ENCODE peak calls at places on chromosomes 4 and X, in seven cellular contexts. Z is CD8-positive, alpha-beta T cell; I is CD4-positive, CD25-positive, alpha-beta regulatory T cell; S is PC-3; M is Karpas-422; U is Peyer's patch; F is heart right ventricle. Y is an unnamed sample.

GRCh38 chr4:128869801-128870509 is 60.5 kb downstream of the JADE1 start:
- DNase-seq in Z (no peak), I (no peak), M (no peak), U (no peak), F (no peak), S (no peak), Y (no peak)

GRCh38 chrX:148808825-148809224 is 308.4 kb downstream of the AFF2 start:
- DNase-seq in F (no peak), M (no peak), I (no peak), S (no peak), Z (no peak), U (no peak), Y (no peak)

GRCh38 chrX:141759238-141759637 is 60.7 kb upstream of the SPANXD start:
- DNase-seq in Z (no peak), F (no peak), M (no peak), S (no peak), U (no peak), I (no peak), Y (no peak)

GRCh38 chr4:16721618-16722291 is 176.7 kb downstream of the LDB2 start:
- DNase-seq in M (no peak), U (no peak), S (peak), Z (no peak), F (no peak), I (no peak), Y (no peak)

GRCh38 chr4:8207314-8207713 is 8.2 kb downstream of the SH3TC1 start:
- DNase-seq in U (no peak), F (no peak), M (no peak), S (no peak), I (no peak), Z (no peak), Y (no peak)

GRCh38 chr4:113293043-113293560 is 243.6 kb downstream of the ANK2 start:
- DNase-seq in U (no peak), M (no peak), I (no peak), F (no peak), S (no peak), Z (no peak), Y (no peak)

GRCh38 chrX:70129811-70130210 is 3.4 kb upstream of the IGBP1 start:
- DNase-seq in I (no peak), Z (no peak), F (no peak), S (peak), M (no peak), U (no peak), Y (no peak)

GRCh38 chrX:118702741-118703140 is 24.7 kb upstream of the IL13RA1 start:
- DNase-seq in I (no peak), S (peak), U (no peak), M (no peak), Z (no peak), F (no peak), Y (no peak)

GRCh38 chr4:42519803-42520417 is 122.6 kb downstream of the SHISA3 start:
- DNase-seq in U (no peak), Z (peak), S (peak), I (peak), M (peak), F (no peak), Y (peak)

GRCh38 chr4:184819786-184820185 is 6.0 kb downstream of the ACSL1 start:
- DNase-seq in F (no peak), S (no peak), M (no peak), U (no peak), I (no peak), Z (no peak), Y (no peak)

GRCh38 chr4:12145768-12146167 is 717.1 kb upstream of the HS3ST1 start:
- DNase-seq in F (no peak), M (no peak), I (no peak), U (no peak), S (no peak), Z (no peak), Y (no peak)

GRCh38 chr4:153249199-153250154 is 45.2 kb downstream of the TRIM2 start:
- DNase-seq in M (peak), Z (peak), U (peak), I (peak), S (peak), F (peak), Y (peak)

GRCh38 chrX:14010566-14010965 is 19.1 kb downstream of the GEMIN8 start:
- DNase-seq in S (peak), F (no peak), I (no peak), Z (no peak), U (no peak), M (no peak), Y (no peak)

GRCh38 chrX:136879001-136879667 is 1.4 kb downstream of the RBMX start:
- DNase-seq in F (no peak), Z (no peak), M (peak), I (no peak), S (no peak), U (no peak), Y (peak)

GRCh38 chr4:140291259-140291658 is 82.2 kb upstream of the SCOC start:
- DNase-seq in S (peak), U (no peak), M (no peak), Z (no peak), F (no peak), I (no peak), Y (no peak)

GRCh38 chr4:123352966-123353365 is 43.6 kb upstream of the SPRY1 start:
- DNase-seq in S (no peak), I (no peak), M (no peak), U (no peak), F (no peak), Z (no peak), Y (no peak)

GRCh38 chr4:94253036-94253435 is 45.4 kb downstream of the SMARCAD1 start:
- DNase-seq in F (no peak), S (no peak), U (no peak), Z (no peak), I (no peak), M (peak), Y (no peak)

GRCh38 chrX:120015145-120016067 is 62.1 kb downstream of the RHOXF2B start:
- DNase-seq in Z (no peak), U (no peak), F (no peak), I (no peak), M (no peak), S (no peak), Y (no peak)

GRCh38 chrX:43753637-43754036 is 97.5 kb downstream of the MAOA start:
- DNase-seq in U (no peak), Z (no peak), I (no peak), F (no peak), S (no peak), M (no peak), Y (no peak)

GRCh38 chr4:152436384-152436783 is 99.5 kb downstream of the FBXW7 start:
- DNase-seq in I (no peak), M (peak), U (no peak), F (no peak), Z (no peak), S (no peak), Y (no peak)

GRCh38 chrX:106957856-106958255 is 37.7 kb downstream of the CLDN2 start:
- DNase-seq in M (no peak), F (no peak), Z (no peak), I (no peak), U (no peak), S (no peak), Y (no peak)

GRCh38 chrX:98956014-98956413 is 1454.1 kb downstream of the PCDH19 start:
- DNase-seq in I (no peak), S (no peak), M (no peak), Z (no peak), U (no peak), F (no peak), Y (no peak)

GRCh38 chr4:105060628-105061027 is 86.0 kb upstream of the TET2 start:
- DNase-seq in F (no peak), S (peak), Z (no peak), U (no peak), M (peak), I (no peak), Y (no peak)

GRCh38 chrX:153640736-153641574 is 6.0 kb upstream of the DUSP9 start:
- DNase-seq in F (no peak), S (no peak), U (peak), M (no peak), Z (no peak), I (no peak), Y (no peak)

GRCh38 chr4:70559216-70559830 is 32.7 kb upstream of the AMBN start:
- DNase-seq in I (no peak), U (no peak), Z (peak), S (peak), M (peak), F (no peak), Y (peak)

GRCh38 chrX:50536955-50537354 is 66.3 kb upstream of the DGKK start:
- DNase-seq in U (no peak), S (no peak), I (no peak), M (no peak), Z (no peak), F (no peak), Y (no peak)

GRCh38 chr4:77861500-77861899 is 1.1 kb upstream of the MRPL1 start:
- DNase-seq in S (no peak), Z (no peak), I (no peak), M (no peak), F (no peak), U (no peak), Y (no peak)
- H3K27ac ChIP-seq in S (peak), Z (peak), I (peak), M (peak), F (peak), U (peak), Y (peak)

DNA sequence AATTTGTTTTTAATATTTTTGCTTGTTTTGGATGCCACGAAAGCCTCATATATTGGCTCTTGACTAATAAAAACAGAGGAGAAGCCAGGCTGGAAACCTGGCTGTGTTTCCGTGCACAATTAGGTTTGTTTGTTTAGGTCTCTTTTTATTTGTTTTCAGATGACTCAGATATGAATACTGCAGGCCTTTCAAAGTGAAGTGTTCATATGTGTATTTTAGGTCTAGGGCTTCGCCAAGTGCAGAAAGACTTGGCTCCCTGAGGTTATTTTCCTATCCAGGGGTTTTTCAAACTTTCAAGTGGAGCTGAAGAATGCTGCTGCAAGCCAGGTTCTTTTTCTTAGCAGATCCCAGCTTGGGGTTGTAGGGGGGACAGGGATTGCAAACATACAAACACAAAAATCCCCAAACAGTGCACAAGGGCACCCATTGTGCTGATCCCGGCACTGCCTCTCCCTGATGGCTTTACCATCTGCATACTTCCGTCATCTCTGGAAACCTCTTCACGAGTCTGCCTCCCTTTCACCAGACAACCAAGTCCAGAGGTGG is 108.4 kb downstream of the SMIM20 start:
- DNase-seq in F (no peak), S (peak), U (no peak), I (no peak), M (no peak), Z (no peak), Y (no peak)
- H3K4me3 ChIP-seq in F (no peak), S (peak), U (no peak), I (no peak), M (no peak), Z (no peak), Y (no peak)

DNA sequence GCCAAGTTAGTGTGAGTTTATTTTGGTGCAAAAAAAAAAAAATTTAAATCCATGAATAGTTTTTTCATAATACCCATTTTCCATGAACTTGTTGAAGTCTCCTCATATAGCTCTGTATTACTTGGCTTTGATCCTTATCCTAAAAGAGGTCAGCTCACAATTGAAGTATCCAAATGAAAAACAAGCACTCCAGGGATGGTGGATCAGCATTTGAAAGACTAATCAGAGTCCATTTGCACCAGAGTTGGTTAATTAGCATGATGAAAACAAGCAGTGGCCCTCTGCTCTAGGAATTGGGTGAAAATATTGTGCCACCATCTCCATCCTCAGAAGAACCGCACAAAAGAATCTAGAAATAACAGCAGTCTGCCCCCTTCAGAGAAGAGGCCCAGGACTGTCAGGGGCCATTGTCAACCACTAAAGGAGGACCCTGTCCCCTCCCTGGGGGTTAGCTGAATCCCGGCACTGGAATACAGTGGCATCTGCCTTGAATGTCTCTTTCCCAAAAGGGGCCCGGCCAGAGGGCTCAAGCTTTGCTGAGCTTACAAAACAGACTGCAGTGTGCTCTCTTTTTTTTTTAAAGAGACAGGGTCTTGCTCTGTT is 24.7 kb downstream of the SH3KBP1 start:
- DNase-seq in U (no peak), Z (no peak), M (no peak), F (no peak), I (no peak), S (no peak), Y (no peak)
- H3K27ac ChIP-seq in U (peak), Z (no peak), M (peak), F (peak), I (no peak), S (no peak), Y (no peak)

GRCh38 chr4:92251711-92252110 is 52.1 kb upstream of the GRID2 start:
- DNase-seq in U (no peak), S (no peak), F (no peak), I (no peak), Z (no peak), M (no peak), Y (no peak)

GRCh38 chr4:92253550-92253949 is 50.2 kb upstream of the GRID2 start:
- DNase-seq in M (no peak), F (no peak), U (no peak), S (no peak), I (no peak), Z (no peak), Y (no peak)

GRCh38 chr4:92246384-92246783 is 57.4 kb upstream of the GRID2 start:
- DNase-seq in M (no peak), Z (no peak), S (no peak), U (no peak), F (no peak), I (no peak), Y (no peak)

GRCh38 chr4:92252846-92253245 is 50.9 kb upstream of the GRID2 start:
- DNase-seq in M (no peak), F (no peak), I (no peak), U (no peak), Z (no peak), S (no peak), Y (no peak)

GRCh38 chr4:92249541-92249940 is 54.2 kb upstream of the GRID2 start:
- DNase-seq in Z (no peak), I (no peak), S (no peak), M (no peak), F (no peak), U (no peak), Y (no peak)
- H3K4me3 ChIP-seq in Z (no peak), I (no peak), S (no peak), M (no peak), F (no peak), U (no peak), Y (no peak)

GRCh38 chrX:135168533-135168932 is 2.7 kb downstream of the CT55 start:
- DNase-seq in M (no peak), U (no peak), F (no peak), Z (no peak), I (no peak), S (no peak), Y (no peak)
- H3K27ac ChIP-seq in M (no peak), U (no peak), F (no peak), Z (no peak), I (no peak), S (no peak), Y (no peak)

GRCh38 chrX:47578692-47579091 is 3.5 kb upstream of the TIMP1 start:
- DNase-seq in U (no peak), S (no peak), Z (no peak), I (no peak), M (no peak), F (no peak), Y (no peak)
- H3K4me3 ChIP-seq in U (no peak), S (no peak), Z (no peak), I (no peak), M (no peak), F (no peak), Y (no peak)

GRCh38 chr4:6945052-6945409 is 35.4 kb downstream of the TBC1D14 start:
- DNase-seq in U (peak), F (no peak), M (no peak), S (no peak), I (no peak), Z (no peak), Y (no peak)
- H3K27ac ChIP-seq in U (peak), F (peak), M (no peak), S (no peak), I (peak), Z (no peak), Y (no peak)

GRCh38 chrX:8730812-8731578 is 942 bp downstream of the ANOS1 start:
- DNase-seq in S (peak), M (no peak), F (no peak), Z (no peak), U (no peak), I (no peak), Y (no peak)
- H3K4me3 ChIP-seq in S (peak), M (no peak), F (peak), Z (no peak), U (peak), I (no peak), Y (no peak)